ENCODE peak calls at places on chromosomes 11 and 22, in four cellular contexts. S, M, O and A are unnamed samples.

GRCh38 chr11:99952816-99953215 is 734.3 kb upstream of the ARHGAP42 start:
- DNase-seq in S (no peak), M (no peak), O (no peak), A (no peak)

GRCh38 chr22:41996826-41997225 is 1.8 kb upstream of the WBP2NL start:
- DNase-seq in M (no peak), O (no peak), S (no peak), A (peak; percentile 41)

GRCh38 chr11:2377511-2378443 is 667 bp downstream of the CD81 start:
- DNase-seq in S (peak; percentile 33), M (peak; percentile 79), O (no peak), A (no peak)

GRCh38 chr11:72229925-72230763 is 5.6 kb downstream of the INPPL1 start:
- DNase-seq in O (no peak), M (no peak), S (no peak), A (peak; percentile 61)

GRCh38 chr11:108518581-108518980 is 20.4 kb upstream of the POGLUT3 start:
- DNase-seq in M (no peak), O (no peak), S (no peak), A (no peak)

GRCh38 chr11:57474017-57474750 is 13.9 kb downstream of the RTN4RL2 start:
- DNase-seq in M (no peak), S (peak; percentile 7), O (no peak), A (no peak)

GRCh38 chr11:27720277-27720830 is 20.1 kb upstream of the BDNF start:
- DNase-seq in O (no peak), S (peak; percentile 68), M (no peak), A (no peak)

GRCh38 chr11:83161610-83162199 is 4.8 kb downstream of the PCF11 start:
- DNase-seq in O (no peak), S (no peak), M (no peak), A (no peak)

GRCh38 chr11:67351275-67352005 is 1.9 kb downstream of the POLD4 start:
- DNase-seq in O (no peak), S (peak; percentile 80), M (no peak), A (no peak)

GRCh38 chr22:23222875-23223565 is 42.7 kb downstream of the BCR start:
- DNase-seq in M (no peak), O (no peak), S (no peak), A (no peak)

GRCh38 chr11:102494216-102494615 is 36.3 kb downstream of the MMP7 start:
- DNase-seq in S (peak; percentile 51), M (no peak), O (no peak), A (no peak)

GRCh38 chr11:30917859-30918478 is 331.8 kb upstream of the MPPED2 start:
- DNase-seq in S (peak; percentile 42), M (no peak), O (no peak), A (no peak)

GRCh38 chr11:45674481-45675190 is 9.2 kb upstream of the CHST1 start:
- DNase-seq in M (no peak), O (no peak), S (no peak), A (no peak)

GRCh38 chr11:100442017-100442416 is 245.1 kb upstream of the ARHGAP42 start:
- DNase-seq in M (no peak), S (no peak), O (no peak), A (no peak)

GRCh38 chr22:44206696-44207095 is 26.0 kb downstream of the PARVG start:
- DNase-seq in S (no peak), O (no peak), M (no peak), A (no peak)

GRCh38 chr22:45781941-45782340 is 110.3 kb downstream of the ATXN10 start:
- DNase-seq in O (no peak), S (peak; percentile 54), M (no peak), A (no peak)

GRCh38 chr11:12441081-12441801 is 63.9 kb downstream of the PARVA start:
- DNase-seq in O (no peak), M (no peak), S (peak; percentile 62), A (no peak)

GRCh38 chr11:67583319-67584204 is at the start of gene GSTP1:
- DNase-seq in O (peak; percentile 82), S (peak; percentile 88), M (peak; percentile 85), A (peak; percentile 95)

GRCh38 chr11:60985991-60986915 is 14.8 kb downstream of the CD6 start:
- DNase-seq in M (peak; percentile 53), O (no peak), S (peak; percentile 46), A (peak; percentile 65)

GRCh38 chr11:8080674-8081590 is at the start of gene TUB:
- DNase-seq in M (no peak), S (no peak), O (no peak), A (no peak)

GRCh38 chr11:71064183-71064582 is 188.2 kb downstream of the SHANK2 start:
- DNase-seq in S (no peak), O (no peak), M (no peak), A (no peak)

GRCh38 chr11:44950036-44950624 is 553 bp downstream of the TP53I11 start:
- DNase-seq in S (no peak), M (no peak), O (no peak), A (peak; percentile 78)

GRCh38 chr22:35835267-35835997 is 117.8 kb downstream of the APOL5 start:
- DNase-seq in O (no peak), M (no peak), S (peak; percentile 72), A (no peak)

GRCh38 chr11:93236741-93237675 is 39.2 kb upstream of the SLC36A4 start:
- DNase-seq in S (peak; percentile 44), O (peak; percentile 10), M (no peak), A (no peak)

GRCh38 chr22:39148727-39149535 is 3.5 kb downstream of the CBX7 start:
- DNase-seq in O (no peak), S (no peak), M (no peak), A (no peak)

GRCh38 chr11:68127791-68128681 is 6.8 kb upstream of the CHKA start:
- DNase-seq in O (peak; percentile 94), S (peak; percentile 40), M (peak; percentile 84), A (no peak)

GRCh38 chr22:40334899-40335298 is 11.4 kb upstream of the ADSL start:
- DNase-seq in S (no peak), M (no peak), O (no peak), A (no peak)

GRCh38 chr11:14059491-14059890 is 97.0 kb downstream of the SPON1 start:
- DNase-seq in S (no peak), M (peak; percentile 38), O (no peak), A (no peak)

GRCh38 chr22:23064381-23065068 is 5.8 kb upstream of the GNAZ start:
- DNase-seq in O (no peak), S (no peak), M (no peak), A (peak; percentile 55)

GRCh38 chr11:11463397-11463796 is 110.3 kb upstream of the CSNK2A3 start:
- DNase-seq in M (no peak), O (no peak), S (no peak), A (no peak)

GRCh38 chr22:23984430-23984829 is 4.5 kb downstream of the GSTT2 start:
- DNase-seq in O (no peak), M (no peak), S (peak; percentile 38), A (no peak)

GRCh38 chr11:118592616-118593367 is 14.6 kb upstream of the PHLDB1 start:
- DNase-seq in O (no peak), S (no peak), M (no peak), A (peak; percentile 29)
- H3K36me3 ChIP-seq in O (peaks cover 64% of the 10 kb centered on the region), S (peaks cover 54% of the 10 kb centered on the region), M (peaks cover 11% of the 10 kb centered on the region), A (peaks cover 93% of the 10 kb centered on the region)

GRCh38 chr11:65859134-65859811 is 960 bp upstream of the MUS81 start:
- DNase-seq in M (peak; percentile 100), O (peak; percentile 99), S (peak; percentile 98), A (peak; percentile 100)

GRCh38 chr11:65858354-65859133 is 564 bp upstream of the CFL1 start:
- DNase-seq in O (no peak), S (no peak), M (no peak), A (no peak)

GRCh38 chr11:65861165-65861505 is 902 bp downstream of the MUS81 start:
- DNase-seq in S (no peak), O (no peak), M (no peak), A (peak; percentile 68)

GRCh38 chr11:65860278-65861164 is at the start of gene MUS81:
- DNase-seq in O (peak; percentile 91), S (peak; percentile 97), M (peak; percentile 98), A (peak; percentile 99)

DNA sequence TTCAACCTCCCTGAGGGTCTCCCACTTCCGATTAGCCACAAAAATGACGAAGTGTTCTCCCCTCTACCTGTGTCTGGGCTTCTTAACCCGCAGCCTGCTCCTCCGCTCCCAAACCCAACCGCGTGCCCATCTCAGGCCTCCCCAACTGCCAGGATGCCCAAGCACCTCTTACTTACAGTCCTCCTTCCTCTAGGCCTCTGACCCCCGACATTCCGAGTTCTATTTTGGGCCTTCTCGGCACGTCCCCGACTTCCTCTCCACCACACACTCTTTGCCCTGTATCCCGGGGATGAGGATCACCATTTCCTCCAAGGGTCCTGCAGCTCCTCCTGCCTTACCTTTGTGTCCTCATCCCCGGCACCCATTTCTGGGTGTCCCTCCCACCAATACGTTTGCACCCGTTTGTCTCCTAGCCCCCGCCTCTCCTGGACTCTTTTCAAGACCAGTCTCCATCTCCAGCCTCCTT is 388 bp upstream of the MUS81 start:
- DNase-seq in O (no peak), M (no peak), S (no peak), A (peak; percentile 83)
- H3K4me3 ChIP-seq in O (peak overlapping the region; percentile 86), M (peak overlapping the region; percentile 100), S (peak overlapping the region; percentile 95), A (peak overlapping the region; percentile 87)

DNA sequence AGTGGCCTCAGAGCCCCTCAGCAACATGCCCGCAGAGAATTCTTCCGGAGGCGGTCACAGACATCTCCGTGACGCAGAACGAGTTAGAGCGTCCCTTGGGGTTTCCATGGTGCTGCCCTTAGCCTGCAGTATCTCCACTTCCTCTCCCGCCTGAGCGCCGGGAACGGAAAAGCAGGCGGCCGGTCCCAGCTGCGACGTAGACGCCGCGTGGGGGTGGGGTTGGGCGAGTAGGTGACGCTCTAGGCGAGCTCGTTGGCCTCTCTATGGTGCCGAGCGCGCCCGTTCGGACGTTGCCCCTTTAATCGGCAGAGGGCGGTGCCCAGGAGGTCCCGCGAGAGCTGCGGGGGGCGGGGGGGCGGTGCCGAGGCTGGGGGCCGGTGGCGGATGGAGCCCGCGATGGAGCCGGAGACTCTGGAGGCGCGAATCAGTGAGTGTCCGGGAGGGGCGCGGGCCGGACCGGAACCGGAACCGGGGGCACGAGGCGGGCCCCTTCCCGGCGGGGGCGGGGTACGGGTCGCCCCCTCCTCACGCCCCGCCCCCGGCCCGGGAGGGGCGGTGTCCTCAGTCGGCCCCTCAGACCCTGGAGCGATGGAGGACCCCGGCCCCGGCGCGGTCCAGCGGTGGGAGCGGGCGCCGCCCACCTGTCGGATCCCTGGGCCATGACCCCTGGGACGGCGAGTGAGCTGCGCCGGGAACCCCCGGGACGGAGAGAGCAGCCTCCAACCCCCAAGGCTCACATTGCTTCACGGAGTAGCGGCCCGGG is at the start of gene GGA1:
- DNase-seq in M (peak; percentile 95), S (peak; percentile 97), O (peak; percentile 83), A (peak; percentile 97)
- TF ChIP-seq POLR2A in M (peak; percentile 53), S (peak; percentile 78), O (peak; percentile 35), A (no peak)

GRCh38 chr11:133907216-133907615 is 49.6 kb downstream of the IGSF9B start:
- DNase-seq in M (no peak), O (no peak), S (no peak), A (no peak)

GRCh38 chr11:133910101-133910500 is 46.7 kb downstream of the IGSF9B start:
- DNase-seq in M (no peak), O (no peak), S (no peak), A (no peak)

GRCh38 chr11:133907841-133908241 is 48.9 kb downstream of the IGSF9B start:
- DNase-seq in O (no peak), S (no peak), M (no peak), A (no peak)

GRCh38 chr11:133906746-133907145 is 50.0 kb downstream of the IGSF9B start:
- DNase-seq in S (no peak), M (no peak), O (no peak), A (peak; percentile 37)

DNA sequence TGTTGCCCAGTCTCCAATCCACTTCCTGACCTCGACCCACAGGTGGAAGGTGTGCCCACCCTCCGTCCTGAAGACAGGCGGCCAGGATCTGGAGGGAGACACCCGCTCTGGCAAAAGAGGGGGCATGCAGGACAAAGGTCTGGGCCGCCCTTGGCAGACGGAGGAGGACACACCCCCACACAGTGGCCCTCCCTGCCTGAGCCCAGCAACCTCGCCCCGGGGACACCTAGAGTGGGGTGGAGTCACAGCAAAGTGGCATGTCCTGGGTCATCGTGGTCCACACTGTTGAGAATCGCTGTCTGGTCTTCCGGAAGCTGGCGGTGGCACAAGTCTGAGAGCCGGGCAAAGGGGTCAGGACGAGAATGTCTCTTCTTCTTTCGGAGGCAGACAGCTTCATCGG is 47.9 kb downstream of the IGSF9B start:
- DNase-seq in M (no peak), O (no peak), S (no peak), A (no peak)
- H3K36me3 ChIP-seq in M (no peaks in the 10 kb centered on the region), O (peaks cover 69% of the 10 kb centered on the region), S (no peaks in the 10 kb centered on the region), A (no peaks in the 10 kb centered on the region)